ENCODE peak calls at places on chromosomes 3 and 15, in ten cellular contexts. P is A549, V is IMR-90, W is colonic mucosa, Y is keratinocyte, B is pancreas, L is upper lobe of right lung, C is uterus, D is ascending aorta, F is body of pancreas. K is an unnamed sample.

GRCh38 chr3:127491323-127491722 is 99.2 kb downstream of the TPRA1 start:
- DNase-seq in P (no peak), V (no peak), W (no peak), Y (no peak), B (no peak), L (no peak), C (no peak), D (no peak), F (no peak), K (no peak)

GRCh38 chr3:8253201-8253600 is 248.4 kb upstream of the LMCD1 start:
- DNase-seq in P (no peak), V (no peak), W (no peak), Y (no peak), B (no peak), L (no peak), C (no peak), D (no peak), F (no peak), K (no peak)

GRCh38 chr3:139110072-139110830 is 65.6 kb upstream of the PRR23C start:
- DNase-seq in P (no peak), V (no peak), W (peak; percentile 69), Y (no peak), B (no peak), L (no peak), C (no peak), D (no peak), F (no peak), K (no peak)

GRCh38 chr3:12612514-12613226 is 51.2 kb downstream of the RAF1 start:
- DNase-seq in P (no peak), V (no peak), W (no peak), Y (no peak), B (no peak), L (no peak), C (no peak), D (no peak), F (no peak), K (no peak)

GRCh38 chr3:52593103-52593502 is 56.7 kb downstream of the UQCC5 start:
- DNase-seq in P (no peak), V (no peak), W (no peak), Y (no peak), B (no peak), L (no peak), C (no peak), D (no peak), F (peak; percentile 21), K (no peak)

GRCh38 chr3:8001712-8002111 is 499.9 kb upstream of the LMCD1 start:
- DNase-seq in P (no peak), V (no peak), W (no peak), Y (no peak), B (no peak), L (no peak), C (no peak), D (no peak), F (no peak), K (no peak)

GRCh38 chr3:50172615-50173220 is 17.6 kb downstream of the SEMA3F start:
- DNase-seq in P (no peak), V (no peak), W (no peak), Y (no peak), B (no peak), L (no peak), C (no peak), D (no peak), F (no peak), K (no peak)

GRCh38 chr3:72329354-72329753 is 518.9 kb downstream of the SHQ1 start:
- DNase-seq in P (no peak), V (no peak), W (no peak), Y (no peak), B (peak; percentile 36), L (no peak), C (peak; percentile 56), D (no peak), F (peak; percentile 22), K (no peak)

DNA sequence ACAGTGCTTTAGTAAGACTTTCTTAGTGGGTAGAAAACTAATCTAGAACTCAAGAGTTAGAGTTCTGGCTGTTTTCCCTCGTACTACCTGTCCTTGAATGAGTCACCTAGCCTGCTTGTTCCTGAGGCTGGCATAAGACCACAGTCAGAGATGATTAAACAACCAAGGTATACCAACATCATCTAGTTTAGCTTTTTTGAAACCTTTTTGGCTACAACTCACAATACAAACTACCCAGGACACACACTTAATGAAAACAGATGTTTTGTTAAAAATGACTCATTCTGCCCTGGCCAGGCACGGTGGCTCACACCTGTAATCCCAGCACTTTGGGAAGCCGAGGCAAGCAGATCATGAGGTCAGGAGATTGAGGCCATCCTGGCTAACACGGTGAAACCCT is 4.6 kb downstream of the MCCC1 start:
- DNase-seq in P (no peak), V (no peak), W (no peak), Y (peak; percentile 45), B (peak; percentile 64), L (no peak), C (no peak), D (no peak), F (peak; percentile 52), K (no peak)
- H3K4me3 ChIP-seq in P (no peak overlapping the region), V (no peak overlapping the region), W (no peak overlapping the region), Y (no peak overlapping the region), B (no peak overlapping the region), L (no peak overlapping the region), C (no peak overlapping the region), D (no peak overlapping the region), F (no peak overlapping the region), K (no peak overlapping the region)

GRCh38 chr3:143221446-143221845 is 101.9 kb downstream of the CHST2 start:
- DNase-seq in P (no peak), V (no peak), W (no peak), Y (no peak), B (no peak), L (no peak), C (no peak), D (no peak), F (no peak), K (no peak)

GRCh38 chr3:143216709-143217182 is 97.2 kb downstream of the CHST2 start:
- DNase-seq in P (no peak), V (no peak), W (no peak), Y (no peak), B (no peak), L (no peak), C (no peak), D (no peak), F (no peak), K (no peak)

GRCh38 chr3:143220745-143221144 is 101.2 kb downstream of the CHST2 start:
- DNase-seq in P (no peak), V (no peak), W (no peak), Y (no peak), B (no peak), L (no peak), C (no peak), D (no peak), F (no peak), K (no peak)

GRCh38 chr3:143217283-143217682 is 97.7 kb downstream of the CHST2 start:
- DNase-seq in P (no peak), V (no peak), W (no peak), Y (no peak), B (no peak), L (no peak), C (no peak), D (no peak), F (no peak), K (no peak)

DNA sequence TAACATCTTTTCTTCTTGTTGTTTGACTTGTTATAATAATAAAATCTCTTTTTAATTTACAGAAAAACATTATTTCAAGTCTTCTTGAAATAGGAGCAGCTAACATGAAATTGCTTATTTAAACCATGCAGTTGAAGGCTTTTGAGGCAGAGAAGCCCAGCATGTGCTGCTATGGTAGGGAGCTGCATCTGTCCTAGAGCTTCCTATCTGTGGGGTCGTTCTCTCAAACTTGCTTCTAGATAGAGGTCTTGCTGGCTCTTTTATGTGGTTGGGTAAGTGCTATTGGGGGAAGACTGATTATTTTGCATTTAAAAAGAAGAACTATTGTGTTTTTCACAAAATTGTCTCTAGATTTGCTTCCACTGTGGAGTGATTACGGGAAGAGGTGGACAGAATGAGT is 98.6 kb downstream of the CHST2 start:
- DNase-seq in P (no peak), V (no peak), W (no peak), Y (no peak), B (no peak), L (no peak), C (no peak), D (no peak), F (no peak), K (no peak)
- H3K4me1 ChIP-seq in P (no peaks in the 10 kb centered on the region), V (no peaks in the 10 kb centered on the region), W (no peaks in the 10 kb centered on the region), Y (no peaks in the 10 kb centered on the region), B (no peaks in the 10 kb centered on the region), L (no peaks in the 10 kb centered on the region), C (no peaks in the 10 kb centered on the region), D (no peaks in the 10 kb centered on the region), F (no peaks in the 10 kb centered on the region), K (no peaks in the 10 kb centered on the region)

GRCh38 chr15:91101356-91101920 is 1.4 kb downstream of the SV2B start:
- DNase-seq in P (no peak), V (no peak), W (no peak), Y (no peak), B (no peak), L (no peak), C (no peak), D (no peak), F (no peak), K (no peak)

GRCh38 chr15:91098451-91098850 is 1.6 kb upstream of the SV2B start:
- DNase-seq in P (no peak), V (no peak), W (no peak), Y (no peak), B (no peak), L (no peak), C (no peak), D (no peak), F (no peak), K (no peak)

GRCh38 chr15:91100561-91101355 is 701 bp downstream of the SV2B start:
- DNase-seq in P (no peak), V (peak; percentile 7), W (no peak), Y (no peak), B (no peak), L (no peak), C (no peak), D (no peak), F (no peak), K (no peak)

GRCh38 chr15:91102546-91103330 is 2.7 kb downstream of the SV2B start:
- DNase-seq in P (no peak), V (no peak), W (no peak), Y (no peak), B (no peak), L (no peak), C (no peak), D (no peak), F (no peak), K (no peak)

DNA sequence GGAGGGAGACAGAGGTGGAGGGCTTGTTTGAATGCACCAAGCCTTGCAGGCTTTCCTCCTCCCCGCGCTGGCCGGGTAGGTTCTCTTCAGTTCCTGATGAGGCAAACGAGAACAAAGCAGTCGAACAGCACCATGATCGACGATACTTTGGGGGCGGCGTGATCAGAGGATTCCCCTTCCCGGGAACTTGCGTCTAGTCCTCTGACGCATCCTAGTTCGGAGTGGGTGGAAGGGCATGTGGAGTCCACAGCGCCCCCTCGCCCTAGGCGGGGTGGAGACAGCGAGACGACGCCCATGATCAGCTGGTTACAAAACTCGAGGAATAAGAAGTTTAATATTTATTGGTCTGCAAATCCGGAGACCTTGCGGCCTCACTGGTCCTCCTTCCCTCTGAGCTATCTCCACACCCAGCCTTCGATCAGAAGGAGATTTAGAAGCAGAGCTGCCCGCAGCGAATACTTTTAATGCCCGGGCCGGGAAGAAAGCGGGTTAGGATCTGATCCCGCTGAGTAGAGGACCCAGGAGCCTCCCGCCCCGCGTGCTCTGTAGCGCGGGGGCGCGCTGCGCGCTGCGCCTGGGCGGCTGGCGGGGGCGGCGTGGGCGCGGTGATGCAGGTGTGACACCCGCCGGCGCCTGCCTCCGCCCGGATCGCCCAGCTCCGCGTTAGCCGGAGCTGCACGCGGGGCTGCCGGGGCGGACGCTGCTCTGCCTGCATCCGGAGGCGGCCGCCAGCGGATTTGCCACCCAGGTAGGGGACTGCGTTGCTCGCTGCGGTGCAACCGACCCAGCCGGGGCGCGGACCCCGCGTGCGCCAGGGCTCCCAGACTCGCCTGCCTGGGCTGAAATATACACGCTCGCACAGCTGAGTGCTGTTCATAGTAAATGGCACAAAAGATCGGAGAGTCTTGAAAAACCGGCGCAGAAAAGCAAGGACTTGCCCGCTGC is at the start of gene SV2B:
- DNase-seq in P (no peak), V (peak; percentile 42), W (no peak), Y (no peak), B (peak; percentile 20), L (no peak), C (no peak), D (no peak), F (peak; percentile 24), K (peak; percentile 17)
- TF ChIP-seq CTCF in P (peak; percentile 23), V (peak; percentile 12), W (no peak), Y (peak; percentile 43), B (no peak), L (peak; percentile 23), C (no peak), D (no peak), F (no peak), K (no peak)

DNA sequence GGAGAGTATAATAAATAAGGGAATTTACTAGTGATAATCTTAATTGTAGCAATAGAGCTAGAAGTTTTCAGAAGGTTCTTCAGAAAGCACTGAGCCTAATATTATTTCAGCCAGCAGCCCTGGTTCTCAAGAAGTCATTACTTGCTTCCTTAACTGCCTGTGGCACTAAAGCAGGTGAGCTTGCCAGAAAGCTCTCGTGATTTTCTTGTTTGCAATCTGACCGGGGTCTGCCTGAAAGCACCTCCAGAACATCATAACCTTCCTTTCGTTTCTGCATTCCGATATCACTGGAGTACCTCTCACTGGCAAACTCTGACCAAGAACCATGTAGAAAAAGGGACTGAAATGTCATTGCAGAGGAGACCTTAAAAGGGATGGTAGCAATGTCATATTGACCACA is 510.3 kb downstream of the ZIC1 start:
- DNase-seq in P (no peak), V (no peak), W (no peak), Y (no peak), B (no peak), L (no peak), C (no peak), D (no peak), F (no peak), K (no peak)
- H3K4me3 ChIP-seq in P (no peak overlapping the region), V (no peak overlapping the region), W (no peak overlapping the region), Y (no peak overlapping the region), B (no peak overlapping the region), L (no peak overlapping the region), C (no peak overlapping the region), D (no peak overlapping the region), F (no peak overlapping the region), K (no peak overlapping the region)